ENCODE peak calls at places on chromosomes 3 and 15, in seven cellular contexts. K is CD8-positive, alpha-beta T cell; B is H9; H is progenitor cell of endocrine pancreas; D is fibroblast of pulmonary artery; U is psoas muscle; L is AG04450. G is an unnamed sample.
A peak's percentile ranks its signal among the peaks of the same experiment; 100 is the strongest.

GRCh38 chr15:87498545-87498944 is 758.0 kb downstream of the NTRK3 start:
- DNase-seq in K (no peak), B (no peak), H (no peak), D (no peak), U (no peak), L (peak; percentile 13), G (no peak)

GRCh38 chr3:144586382-144586781 is 614.8 kb downstream of the DIPK2A start:
- DNase-seq in K (no peak), B (no peak), H (no peak), D (peak; percentile 68), U (no peak), L (peak; percentile 23), G (no peak)

GRCh38 chr3:25582242-25582641 is 82.5 kb downstream of the TOP2B start:
- DNase-seq in K (no peak), B (no peak), H (no peak), D (peak; percentile 77), U (no peak), L (peak; percentile 71), G (no peak)

GRCh38 chr3:170425491-170426239 is 7.0 kb downstream of the CLDN11 start:
- DNase-seq in K (no peak), B (no peak), H (peak; percentile 17), D (no peak), U (no peak), L (no peak), G (no peak)

GRCh38 chr15:51119120-51119519 is 24.4 kb upstream of the TNFAIP8L3 start:
- DNase-seq in K (no peak), B (no peak), H (no peak), D (no peak), U (no peak), L (no peak), G (no peak)

GRCh38 chr15:101482526-101483371 is 6.8 kb downstream of the PCSK6 start:
- DNase-seq in K (no peak), B (no peak), H (no peak), D (no peak), U (peak; percentile 81), L (no peak), G (no peak)

GRCh38 chr3:161957467-161957866 is 460.9 kb downstream of the OTOL1 start:
- DNase-seq in K (no peak), B (no peak), H (no peak), D (no peak), U (no peak), L (no peak), G (no peak)

GRCh38 chr15:39279331-39279730 is 301.5 kb upstream of the THBS1 start:
- DNase-seq in K (no peak), B (no peak), H (no peak), D (no peak), U (no peak), L (no peak), G (no peak)

GRCh38 chr3:129749692-129750091 is 143.2 kb upstream of the PLXND1 start:
- DNase-seq in K (no peak), B (no peak), H (no peak), D (no peak), U (no peak), L (no peak), G (peak; percentile 5)

DNA sequence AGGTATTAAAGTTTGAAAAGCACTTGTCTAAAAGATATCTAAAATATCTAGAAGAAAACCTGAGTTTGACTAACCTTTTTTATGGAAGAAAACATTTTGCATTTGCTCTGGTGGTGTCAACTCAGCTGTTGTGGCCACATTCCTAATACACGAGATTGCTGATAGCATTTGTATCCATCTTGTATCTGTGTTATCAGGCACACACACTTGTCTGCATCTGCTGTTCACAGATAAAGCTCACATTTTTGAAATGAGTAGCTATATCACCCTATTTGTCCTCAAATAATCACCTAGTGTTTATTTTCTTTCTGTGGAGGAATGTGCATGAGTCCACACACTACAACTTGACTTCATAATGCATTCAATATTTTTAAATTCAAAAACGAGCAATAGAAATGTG is 632.3 kb upstream of the NR2F2 start:
- DNase-seq in K (no peak), B (no peak), H (no peak), D (no peak), U (no peak), L (no peak), G (no peak)
- TF ChIP-seq CTCF in K (no peak), B (no peak), H (no peak), D (no peak), U (no peak), L (no peak), G (no peak)

DNA sequence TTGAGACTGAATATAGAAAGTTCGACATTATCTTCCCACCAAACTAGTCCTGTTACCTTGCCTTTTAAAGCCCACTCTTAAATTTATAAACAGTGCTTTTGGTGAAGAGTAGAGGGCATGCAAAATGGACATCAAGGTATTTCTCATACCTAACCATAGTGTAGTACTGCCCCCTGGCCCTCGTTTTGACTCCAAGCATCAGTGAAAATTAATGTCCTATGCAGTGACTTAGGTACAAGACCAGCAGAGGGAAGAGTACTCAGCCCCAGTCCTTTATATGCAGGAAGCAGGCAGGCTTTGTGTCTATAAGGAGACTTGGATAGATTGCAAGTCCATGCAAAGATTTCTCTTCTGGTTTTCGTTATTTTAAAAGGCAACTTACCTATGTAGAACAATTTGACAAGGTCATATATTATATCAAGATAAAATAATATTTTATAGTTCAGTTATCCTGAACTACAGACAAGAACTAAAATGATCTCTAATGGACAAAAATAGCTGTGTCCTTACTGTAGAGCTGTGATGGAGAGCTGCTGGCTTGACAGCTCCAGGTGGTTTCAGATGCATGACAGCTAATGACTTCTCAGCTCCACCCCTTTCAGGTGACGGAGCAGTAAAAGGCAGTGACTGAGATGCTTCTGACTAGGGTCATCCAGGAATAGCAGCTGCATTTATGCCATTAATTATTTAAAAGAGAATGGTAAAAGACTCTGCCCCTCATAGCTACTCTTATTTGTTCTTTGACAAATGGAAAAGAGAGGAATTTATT is 646.1 kb downstream of the SQOR start:
- DNase-seq in K (no peak), B (peak; percentile 43), H (no peak), D (peak; percentile 29), U (no peak), L (no peak), G (no peak)
- TF ChIP-seq CTCF in K (no peak), B (peak; percentile 65), H (peak; percentile 43), D (peak; percentile 29), U (peak; percentile 14), L (peak; percentile 12), G (no peak)

GRCh38 chr15:77094397-77095030 is 23.6 kb upstream of the TSPAN3 start:
- DNase-seq in K (no peak), B (peak; percentile 65), H (no peak), D (no peak), U (no peak), L (no peak), G (no peak)
- TF ChIP-seq CTCF in K (no peak), B (peak; percentile 74), H (peak; percentile 22), D (peak; percentile 10), U (no peak), L (peak; percentile 8), G (peak; percentile 27)

DNA sequence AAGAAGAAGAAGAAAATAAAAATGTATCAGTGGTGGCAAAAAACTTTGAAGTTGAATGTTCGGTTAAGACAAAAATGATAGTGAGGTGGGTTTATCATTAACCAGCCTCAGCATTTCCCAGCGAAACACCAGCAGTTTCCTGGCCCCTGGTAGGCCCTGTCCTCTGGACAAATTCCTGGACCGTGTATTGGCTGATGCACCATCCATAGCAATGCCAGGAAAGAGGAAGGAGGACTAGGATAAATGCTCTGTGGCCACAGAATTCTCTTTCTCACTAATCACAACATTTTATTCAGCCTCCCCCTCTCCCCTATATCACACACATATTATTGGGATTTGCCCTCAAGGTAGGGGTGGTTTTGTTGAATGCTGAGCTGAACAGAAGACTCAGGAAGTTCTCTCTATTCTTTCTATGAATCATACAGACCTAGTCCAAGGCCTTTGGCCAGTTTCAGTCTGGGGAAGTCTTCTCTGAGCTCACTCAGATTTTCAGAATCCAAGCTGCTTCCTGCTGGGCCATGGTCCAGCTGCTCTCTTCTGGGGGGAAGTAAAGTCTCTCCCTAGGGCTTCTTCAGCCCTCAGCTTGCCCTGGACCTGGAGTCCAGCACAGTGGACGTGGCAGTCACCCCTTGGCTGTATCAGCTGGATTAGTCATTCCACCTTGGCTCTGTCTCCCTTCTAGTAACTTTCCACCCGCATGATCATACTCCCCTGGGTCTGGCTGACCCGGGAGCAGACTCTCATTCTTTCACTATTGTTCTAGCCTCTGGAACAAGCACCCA is 27.6 kb downstream of the SLC28A1 start:
- DNase-seq in K (no peak), B (no peak), H (no peak), D (peak; percentile 100), U (peak; percentile 95), L (peak; percentile 87), G (no peak)
- TF ChIP-seq CTCF in K (no peak), B (no peak), H (no peak), D (no peak), U (no peak), L (no peak), G (no peak)

GRCh38 chr3:126270145-126270811 is 86.9 kb downstream of the KLF15 start:
- DNase-seq in K (no peak), B (peak; percentile 20), H (no peak), D (peak; percentile 48), U (peak; percentile 79), L (no peak), G (no peak)
- TF ChIP-seq CTCF in K (no peak), B (no peak), H (no peak), D (no peak), U (no peak), L (no peak), G (no peak)